ENCODE peak calls at places on chromosome 19, in four cellular contexts. X is pancreas, I is aorta, V is heart left ventricle. L is an unnamed sample. For H3K9me3 and H3K4me1, the result is how much of the 10 kb centered on the place peaks cover.

GRCh38 chr19:18456974-18457373 is 19.0 kb upstream of the ISYNA1 start:
- DNase-seq in I (peak), V (no peak), X (no peak), L (peak)

GRCh38 chr19:6737873-6738725 is 719 bp upstream of the GPR108 start:
- DNase-seq in X (peak), I (peak), V (peak), L (peak)

GRCh38 chr19:49127674-49128544 is 8.6 kb downstream of the PPFIA3 start:
- DNase-seq in V (peak), I (peak), X (peak), L (peak)

GRCh38 chr19:17468302-17469091 is 1.8 kb upstream of the SLC27A1 start:
- DNase-seq in V (peak), X (peak), I (no peak), L (peak)

GRCh38 chr19:29528946-29529645 is 3.3 kb downstream of the VSTM2B start:
- DNase-seq in I (peak), X (no peak), V (no peak), L (no peak)

GRCh38 chr19:48553676-48554384 is 1.9 kb downstream of the SULT2B1 start:
- DNase-seq in I (no peak), X (peak), V (no peak), L (no peak)

GRCh38 chr19:34480971-34481821 is at the start of gene WTIP:
- DNase-seq in X (peak), I (peak), V (peak), L (peak)

GRCh38 chr19:2631213-2631821 is 71.2 kb downstream of the GNG7 start:
- DNase-seq in V (no peak), I (no peak), X (no peak), L (no peak)

GRCh38 chr19:38142176-38143035 is 81.6 kb downstream of the DPF1 start:
- DNase-seq in X (peak), I (no peak), V (peak), L (peak)

GRCh38 chr19:48713041-48713863 is 6.3 kb downstream of the MAMSTR start:
- DNase-seq in X (peak), I (no peak), V (peak), L (no peak)

GRCh38 chr19:38557205-38557799 is 60.5 kb downstream of the MAP4K1 start:
- DNase-seq in I (no peak), V (no peak), X (no peak), L (no peak)

GRCh38 chr19:17035842-17036424 is 9.3 kb upstream of the CPAMD8 start:
- DNase-seq in X (no peak), I (no peak), V (peak), L (peak)

GRCh38 chr19:36113425-36113824 is 1.2 kb downstream of the POLR2I start:
- DNase-seq in V (no peak), I (no peak), X (no peak), L (no peak)
- H3K9me3 ChIP-seq in V (under half), I (under half), X (under half), L (under half)

GRCh38 chr19:56838930-56839664 is 1.4 kb downstream of the PEG3 start:
- DNase-seq in I (peak), X (peak), V (peak), L (peak)
- H3K27ac ChIP-seq in I (no peak), X (peak), V (peak), L (peak)

GRCh38 chr19:46637224-46637623 is 1.2 kb upstream of the GNG8 start:
- DNase-seq in V (no peak), X (no peak), I (no peak), L (no peak)
- H3K4me1 ChIP-seq in V (under half), X (under half), I (under half), L (under half)

GRCh38 chr19:9523885-9524474 is 14.5 kb downstream of the ZNF426 start:
- DNase-seq in V (no peak), I (no peak), X (no peak), L (no peak)
- H3K9me3 ChIP-seq in V (under half), I (under half), X (under half), L (half or more)

DNA sequence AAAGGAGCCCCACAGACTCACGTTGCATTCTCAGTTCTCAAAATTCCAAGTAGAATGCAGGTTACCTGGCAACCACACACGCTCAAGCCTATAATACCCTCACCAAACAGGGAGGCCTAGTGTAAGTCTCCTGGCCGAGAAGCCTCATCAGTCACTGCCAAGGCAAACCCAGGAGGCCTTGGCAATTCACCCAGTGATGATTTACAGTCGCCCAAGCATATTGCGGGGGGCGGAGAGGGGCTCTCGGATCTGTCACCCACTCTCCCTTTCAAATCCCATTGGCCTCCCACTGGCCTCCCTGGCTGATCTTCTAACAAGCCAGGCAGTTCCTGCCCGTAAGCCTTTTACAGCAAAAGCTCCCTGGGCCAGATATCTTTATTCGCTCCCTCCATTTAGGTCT is 1.1 kb downstream of the AKAP8L start:
- DNase-seq in I (peak), X (peak), V (no peak), L (no peak)
- H3K27ac ChIP-seq in I (no peak), X (peak), V (peak), L (peak)

DNA sequence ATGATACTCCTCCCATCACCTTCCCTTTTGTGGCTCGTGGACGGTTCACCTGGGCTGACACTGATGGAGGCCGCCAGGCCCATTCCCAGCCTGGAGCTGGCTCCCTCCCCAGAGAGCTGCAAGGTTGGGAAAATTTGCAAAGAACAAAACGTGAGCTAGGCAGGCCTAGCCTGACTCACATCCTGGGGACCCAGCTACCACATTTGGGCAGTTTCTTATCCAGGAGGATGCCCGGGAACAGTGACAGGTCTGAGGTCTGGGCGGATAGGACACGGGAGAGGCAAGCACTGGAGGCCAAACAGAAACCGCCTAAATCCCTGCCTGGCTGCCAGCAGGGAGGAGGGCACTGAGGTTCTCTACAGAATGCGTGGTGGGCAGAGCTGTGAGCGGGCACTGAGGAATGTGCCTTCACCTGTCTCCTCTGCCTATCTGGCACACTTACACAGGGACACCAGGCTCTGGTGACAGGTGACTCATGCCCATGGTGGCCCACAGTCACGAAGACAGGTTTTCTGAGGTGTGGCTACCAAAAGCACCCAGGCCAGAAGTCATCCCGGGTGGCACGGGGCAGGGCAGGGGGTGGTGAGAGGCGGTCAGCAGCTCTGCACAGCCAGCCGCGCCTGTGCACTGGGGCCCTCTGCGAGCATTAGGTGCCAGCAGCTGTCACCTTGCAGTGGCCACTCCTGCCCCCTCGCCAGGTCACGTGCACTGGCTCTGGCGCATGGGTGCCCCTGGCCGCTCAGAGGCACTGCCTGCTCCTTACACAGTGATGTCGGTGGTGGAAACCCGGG is 23.2 kb downstream of the SH3GL1 start:
- DNase-seq in V (no peak), I (no peak), X (peak), L (no peak)
- H3K4me1 ChIP-seq in V (half or more), I (under half), X (half or more), L (half or more)

GRCh38 chr19:27529158-27529557 is 1683.8 kb downstream of the UQCRFS1 start:
- DNase-seq in V (no peak), X (no peak), I (no peak), L (no peak)
- H3K9me3 ChIP-seq in V (under half), X (under half), I (under half), L (half or more)